ENCODE peak calls at places on chromosomes 1 and 21, in six cellular contexts. X is neural progenitor cell, M is fibroblast of lung, L is mammary epithelial cell, V is K562, P is GM23338. I is an unnamed sample.

GRCh38 chr21:22575165-22575584 is 1577.0 kb downstream of the NCAM2 start:
- DNase-seq in X (peak), M (no peak), L (no peak), V (peak), P (peak), I (peak)

GRCh38 chr1:72485786-72486185 is 203.4 kb upstream of the NEGR1 start:
- DNase-seq in X (no peak), M (peak), L (no peak), V (no peak), P (no peak), I (no peak)

GRCh38 chr1:160209656-160210046 is 4.5 kb downstream of the PEA15 start:
- DNase-seq in X (peak), M (no peak), L (no peak), V (no peak), P (peak), I (no peak)

GRCh38 chr1:244211559-244211944 is 160.5 kb downstream of the ZBTB18 start:
- DNase-seq in X (no peak), M (peak), L (no peak), V (no peak), P (no peak), I (no peak)

GRCh38 chr21:36945496-36946138 is 20.9 kb downstream of the HLCS start:
- DNase-seq in X (no peak), M (peak), L (no peak), V (peak), P (no peak), I (no peak)

GRCh38 chr1:84619383-84620093 is 45.3 kb upstream of the CTBS start:
- DNase-seq in X (no peak), M (peak), L (peak), V (no peak), P (no peak), I (no peak)

GRCh38 chr1:22037520-22037919 is 15.0 kb upstream of the CDC42 start:
- DNase-seq in X (peak), M (no peak), L (no peak), V (no peak), P (peak), I (no peak)

GRCh38 chr1:56676571-56677035 is 31.5 kb downstream of the PRKAA2 start:
- DNase-seq in X (no peak), M (peak), L (peak), V (no peak), P (no peak), I (no peak)

GRCh38 chr1:51569284-51570062 is 47.4 kb upstream of the OSBPL9 start:
- DNase-seq in X (no peak), M (peak), L (peak), V (peak), P (peak), I (peak)

GRCh38 chr1:106717561-106717960 is 338.9 kb upstream of the PRMT6 start:
- DNase-seq in X (no peak), M (peak), L (no peak), V (no peak), P (no peak), I (no peak)

DNA sequence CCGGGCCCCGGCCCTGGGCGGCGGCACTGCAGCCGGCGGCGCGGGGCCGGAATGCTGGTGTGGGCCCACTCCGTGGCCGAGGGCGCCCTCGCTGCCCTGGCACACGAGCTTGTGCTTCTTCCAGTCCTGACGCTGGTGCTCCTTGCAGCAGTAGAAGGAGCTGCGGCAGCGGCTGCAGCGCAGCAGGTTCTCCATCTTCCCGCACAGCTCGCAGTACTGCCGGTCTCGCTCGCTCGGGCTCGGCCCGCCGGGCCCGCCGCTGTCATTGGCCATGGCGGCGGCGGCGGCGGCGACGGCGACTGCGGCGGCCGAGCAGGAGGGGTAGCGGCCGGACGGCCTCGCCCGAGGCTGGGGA is 494 bp downstream of the EGLN1 start:
- DNase-seq in X (no peak), M (peak), L (peak), V (no peak), P (no peak), I (peak)
- H2AFZ ChIP-seq in X (peak), M (peak), L (peak), V (peak), P (no peak), I (peak)

DNA sequence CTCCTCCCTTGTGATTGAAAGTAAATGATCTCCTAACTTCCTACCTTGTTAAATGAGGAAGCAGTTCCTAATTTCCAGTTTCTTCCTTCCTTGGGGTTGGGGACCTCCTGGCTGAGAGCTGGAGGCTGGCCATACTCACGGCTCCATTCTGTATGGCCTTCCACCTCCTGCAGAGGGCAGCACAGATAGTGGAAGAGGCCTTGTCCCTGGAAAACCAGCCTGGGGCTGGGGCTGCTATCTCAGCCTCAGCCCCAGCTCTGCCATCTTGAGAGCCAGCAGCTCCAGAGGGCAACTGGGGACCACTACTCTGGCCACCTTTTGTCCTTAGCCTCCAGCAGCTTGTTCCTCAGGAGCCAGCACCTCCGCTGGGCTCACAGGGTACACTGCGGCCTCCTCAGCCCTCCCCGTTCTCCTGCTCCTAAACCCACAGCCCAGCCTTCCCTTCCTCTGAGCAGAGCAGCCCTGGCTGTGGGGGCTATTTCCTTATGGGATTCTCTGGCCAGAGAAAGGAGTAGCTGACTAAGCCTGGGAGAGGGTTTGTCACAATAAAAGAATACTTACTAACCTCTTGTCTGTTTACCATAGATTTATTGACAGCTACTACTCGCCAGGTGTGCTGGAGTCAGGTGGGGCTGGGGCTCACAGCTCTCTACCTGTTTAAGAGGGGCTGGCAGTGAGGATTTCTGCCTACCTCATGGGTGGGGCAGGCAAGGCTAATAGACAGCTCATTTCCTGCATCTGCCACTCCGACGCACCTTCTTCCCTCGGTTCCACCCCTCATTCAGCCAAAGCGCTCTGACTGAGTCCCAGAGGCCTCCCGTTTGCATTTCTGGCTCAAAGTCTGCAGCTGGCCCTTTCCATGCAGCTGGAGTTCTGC is 6.3 kb downstream of the TMEM234 start:
- DNase-seq in X (peak), M (peak), L (peak), V (peak), P (peak), I (peak)
- H2AFZ ChIP-seq in X (no peak), M (no peak), L (no peak), V (no peak), P (no peak), I (no peak)

GRCh38 chr1:181075727-181076350 is 12.7 kb upstream of the IER5 start:
- DNase-seq in X (peak), M (no peak), L (no peak), V (no peak), P (no peak), I (no peak)

GRCh38 chr1:181079920-181080319 is 8.6 kb upstream of the IER5 start:
- DNase-seq in X (no peak), M (no peak), L (no peak), V (no peak), P (no peak), I (no peak)

GRCh38 chr1:181076852-181077251 is 11.6 kb upstream of the IER5 start:
- DNase-seq in X (no peak), M (no peak), L (no peak), V (no peak), P (no peak), I (no peak)

GRCh38 chr1:181079382-181079781 is 9.1 kb upstream of the IER5 start:
- DNase-seq in X (no peak), M (no peak), L (no peak), V (no peak), P (no peak), I (no peak)

GRCh38 chr1:181077576-181078242 is 10.8 kb upstream of the IER5 start:
- DNase-seq in X (no peak), M (peak), L (no peak), V (no peak), P (no peak), I (no peak)
- H2AFZ ChIP-seq in X (peak), M (peak), L (peak), V (peak), P (peak), I (no peak)

DNA sequence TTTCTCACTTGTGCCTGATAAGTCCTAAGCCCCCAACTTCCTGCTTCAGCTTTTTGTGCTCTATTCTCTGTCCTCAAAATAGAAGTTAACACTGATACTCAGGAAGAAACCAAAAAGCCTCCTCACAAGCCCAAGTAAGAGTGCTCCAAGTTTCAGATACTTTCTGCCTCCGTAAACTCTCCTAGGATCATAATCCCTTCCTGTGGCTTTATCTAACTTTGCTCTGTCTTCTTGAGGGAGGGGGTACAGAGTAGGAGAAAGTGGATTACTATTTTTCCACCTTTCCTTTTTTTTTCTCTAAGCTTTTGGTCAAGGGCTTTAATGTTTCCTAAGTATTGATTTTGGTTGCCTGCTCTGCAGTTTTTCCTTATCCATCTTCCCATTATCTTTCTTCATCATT is 54.6 kb downstream of the DPH5 start:
- DNase-seq in X (peak), M (no peak), L (no peak), V (no peak), P (no peak), I (no peak)
- H2AFZ ChIP-seq in X (peak), M (no peak), L (no peak), V (peak), P (no peak), I (no peak)

I was measured in OCI-LY7.